ENCODE peak calls at places on chromosome 14, in seven cellular contexts. E is K562, V is Panc1, X is spleen, Y is SK-N-SH, U is GM12878, M is transverse colon. F is an unnamed sample.

GRCh38 chr14:60786905-60787304 is 52.3 kb downstream of the MNAT1 start:
- DNase-seq in E (no peak), V (no peak), X (no peak), Y (no peak), U (no peak), M (no peak), F (no peak)

GRCh38 chr14:51445001-51445390 is 204.9 kb downstream of the TMX1 start:
- DNase-seq in E (no peak), V (no peak), X (no peak), Y (no peak), U (no peak), M (no peak), F (no peak)

GRCh38 chr14:93007225-93007997 is 84.5 kb downstream of the CHGA start:
- DNase-seq in E (no peak), V (no peak), X (no peak), Y (no peak), U (peak), M (peak), F (no peak)

GRCh38 chr14:80456200-80456599 is 244.9 kb upstream of the DIO2 start:
- DNase-seq in E (no peak), V (no peak), X (no peak), Y (no peak), U (no peak), M (no peak), F (no peak)

GRCh38 chr14:30559638-30560071 is 697 bp downstream of the G2E3 start:
- DNase-seq in E (no peak), V (no peak), X (no peak), Y (peak), U (no peak), M (no peak), F (no peak)

GRCh38 chr14:21525571-21525970 is 575 bp downstream of the SALL2 start:
- DNase-seq in E (peak), V (no peak), X (no peak), Y (peak), U (no peak), M (no peak), F (no peak)

GRCh38 chr14:79862045-79862444 is 349.3 kb downstream of the DIO2 start:
- DNase-seq in E (no peak), V (no peak), X (no peak), Y (no peak), U (no peak), M (no peak), F (no peak)

GRCh38 chr14:101833045-101833444 is 71.5 kb downstream of the PPP2R5C start:
- DNase-seq in E (no peak), V (no peak), X (no peak), Y (no peak), U (no peak), M (no peak), F (no peak)

GRCh38 chr14:64762044-64763034 is 58.1 kb downstream of the PLEKHG3 start:
- DNase-seq in E (peak), V (no peak), X (peak), Y (peak), U (no peak), M (peak), F (peak)

GRCh38 chr14:44901696-44902095 is 60.1 kb downstream of the KLHL28 start:
- DNase-seq in E (no peak), V (no peak), X (no peak), Y (no peak), U (no peak), M (no peak), F (no peak)

GRCh38 chr14:104366931-104367810 is 212.4 kb upstream of the C14orf180 start:
- DNase-seq in E (no peak), V (no peak), X (no peak), Y (no peak), U (no peak), M (no peak), F (no peak)

GRCh38 chr14:90696728-90697127 is 119.5 kb downstream of the TTC7B start:
- DNase-seq in E (no peak), V (no peak), X (no peak), Y (no peak), U (no peak), M (no peak), F (no peak)

GRCh38 chr14:69518341-69519101 is 34.0 kb downstream of the PLEKHD1 start:
- DNase-seq in E (no peak), V (no peak), X (no peak), Y (no peak), U (no peak), M (no peak), F (no peak)

GRCh38 chr14:58866386-58866785 is 228.6 kb downstream of the DACT1 start:
- DNase-seq in E (no peak), V (no peak), X (no peak), Y (no peak), U (no peak), M (no peak), F (no peak)

GRCh38 chr14:44035707-44036106 is 471.4 kb downstream of the FSCB start:
- DNase-seq in E (no peak), V (no peak), X (no peak), Y (no peak), U (no peak), M (no peak), F (no peak)

GRCh38 chr14:70192915-70193314 is 4.2 kb upstream of the SLC8A3 start:
- DNase-seq in E (no peak), V (no peak), X (no peak), Y (peak), U (no peak), M (no peak), F (no peak)

GRCh38 chr14:94173471-94173884 is 644 bp upstream of the PPP4R4 start:
- DNase-seq in E (no peak), V (no peak), X (peak), Y (no peak), U (no peak), M (peak), F (peak)

GRCh38 chr14:69246331-69246730 is 13.6 kb upstream of the GALNT16 start:
- DNase-seq in E (no peak), V (no peak), X (no peak), Y (no peak), U (no peak), M (no peak), F (no peak)

GRCh38 chr14:61458766-61459165 is 137.4 kb downstream of the PRKCH start:
- DNase-seq in E (no peak), V (no peak), X (no peak), Y (no peak), U (no peak), M (no peak), F (no peak)

GRCh38 chr14:41868396-41868795 is 261.7 kb downstream of the LRFN5 start:
- DNase-seq in E (no peak), V (no peak), X (no peak), Y (no peak), U (no peak), M (no peak), F (no peak)

GRCh38 chr14:98855926-98856325 is 416.1 kb downstream of the BCL11B start:
- DNase-seq in E (no peak), V (no peak), X (no peak), Y (no peak), U (no peak), M (no peak), F (no peak)

GRCh38 chr14:79493081-79493652 is 718.1 kb downstream of the DIO2 start:
- DNase-seq in E (no peak), V (no peak), X (no peak), Y (no peak), U (no peak), M (no peak), F (no peak)

GRCh38 chr14:92531151-92531873 is 17.7 kb downstream of the RIN3 start:
- DNase-seq in E (no peak), V (no peak), X (peak), Y (no peak), U (no peak), M (no peak), F (no peak)

GRCh38 chr14:96206461-96206860 is 1.8 kb downstream of the BDKRB2 start:
- DNase-seq in E (no peak), V (no peak), X (no peak), Y (no peak), U (no peak), M (peak), F (peak)

GRCh38 chr14:38053684-38054083 is 154.0 kb upstream of the SSTR1 start:
- DNase-seq in E (no peak), V (no peak), X (no peak), Y (no peak), U (no peak), M (no peak), F (no peak)

GRCh38 chr14:74634481-74634880 is 22.4 kb upstream of the LTBP2 start:
- DNase-seq in E (no peak), V (no peak), X (peak), Y (no peak), U (no peak), M (no peak), F (no peak)

GRCh38 chr14:44778562-44778961 is 183.2 kb downstream of the KLHL28 start:
- DNase-seq in E (no peak), V (no peak), X (no peak), Y (no peak), U (no peak), M (no peak), F (no peak)

GRCh38 chr14:71812693-71813092 is 119.5 kb upstream of the RGS6 start:
- DNase-seq in E (no peak), V (no peak), X (no peak), Y (no peak), U (no peak), M (no peak), F (no peak)

GRCh38 chr14:101810897-101811620 is 49.5 kb downstream of the PPP2R5C start:
- DNase-seq in E (no peak), V (no peak), X (no peak), Y (no peak), U (no peak), M (no peak), F (no peak)

GRCh38 chr14:32217301-32217700 is 14.2 kb upstream of the RNU6-8 start:
- DNase-seq in E (no peak), V (no peak), X (no peak), Y (peak), U (no peak), M (no peak), F (no peak)

GRCh38 chr14:79483472-79483871 is 727.8 kb downstream of the DIO2 start:
- DNase-seq in E (no peak), V (no peak), X (no peak), Y (no peak), U (no peak), M (no peak), F (no peak)

GRCh38 chr14:71431169-71431525 is 501.1 kb upstream of the RGS6 start:
- DNase-seq in E (no peak), V (no peak), X (no peak), Y (no peak), U (no peak), M (no peak), F (no peak)

GRCh38 chr14:93950948-93951668 is 24.0 kb downstream of the FAM181A start:
- DNase-seq in E (no peak), V (no peak), X (no peak), Y (no peak), U (no peak), M (no peak), F (no peak)

GRCh38 chr14:89504602-89505320 is 87.7 kb upstream of the FOXN3 start:
- DNase-seq in E (no peak), V (no peak), X (peak), Y (no peak), U (peak), M (no peak), F (no peak)

GRCh38 chr14:80959448-80960006 is 4.1 kb downstream of the TSHR start:
- DNase-seq in E (no peak), V (no peak), X (no peak), Y (no peak), U (peak), M (peak), F (no peak)

GRCh38 chr14:94213021-94213420 is 38.9 kb downstream of the PPP4R4 start:
- DNase-seq in E (no peak), V (no peak), X (no peak), Y (no peak), U (no peak), M (no peak), F (no peak)

GRCh38 chr14:52190532-52190931 is 77.0 kb upstream of the PTGDR start:
- DNase-seq in E (no peak), V (no peak), X (no peak), Y (no peak), U (no peak), M (no peak), F (no peak)

GRCh38 chr14:88488081-88488480 is 66.7 kb downstream of the PTPN21 start:
- DNase-seq in E (no peak), V (no peak), X (no peak), Y (no peak), U (no peak), M (no peak), F (peak)

GRCh38 chr14:24179294-24179960 is 7.5 kb downstream of the REC8 start:
- DNase-seq in E (no peak), V (no peak), X (peak), Y (no peak), U (no peak), M (no peak), F (no peak)
- TF ChIP-seq POLR2AphosphoS5 in E (no peak), V (no peak), X (peak), Y (no peak), U (peak), M (no peak), F (no peak)

DNA sequence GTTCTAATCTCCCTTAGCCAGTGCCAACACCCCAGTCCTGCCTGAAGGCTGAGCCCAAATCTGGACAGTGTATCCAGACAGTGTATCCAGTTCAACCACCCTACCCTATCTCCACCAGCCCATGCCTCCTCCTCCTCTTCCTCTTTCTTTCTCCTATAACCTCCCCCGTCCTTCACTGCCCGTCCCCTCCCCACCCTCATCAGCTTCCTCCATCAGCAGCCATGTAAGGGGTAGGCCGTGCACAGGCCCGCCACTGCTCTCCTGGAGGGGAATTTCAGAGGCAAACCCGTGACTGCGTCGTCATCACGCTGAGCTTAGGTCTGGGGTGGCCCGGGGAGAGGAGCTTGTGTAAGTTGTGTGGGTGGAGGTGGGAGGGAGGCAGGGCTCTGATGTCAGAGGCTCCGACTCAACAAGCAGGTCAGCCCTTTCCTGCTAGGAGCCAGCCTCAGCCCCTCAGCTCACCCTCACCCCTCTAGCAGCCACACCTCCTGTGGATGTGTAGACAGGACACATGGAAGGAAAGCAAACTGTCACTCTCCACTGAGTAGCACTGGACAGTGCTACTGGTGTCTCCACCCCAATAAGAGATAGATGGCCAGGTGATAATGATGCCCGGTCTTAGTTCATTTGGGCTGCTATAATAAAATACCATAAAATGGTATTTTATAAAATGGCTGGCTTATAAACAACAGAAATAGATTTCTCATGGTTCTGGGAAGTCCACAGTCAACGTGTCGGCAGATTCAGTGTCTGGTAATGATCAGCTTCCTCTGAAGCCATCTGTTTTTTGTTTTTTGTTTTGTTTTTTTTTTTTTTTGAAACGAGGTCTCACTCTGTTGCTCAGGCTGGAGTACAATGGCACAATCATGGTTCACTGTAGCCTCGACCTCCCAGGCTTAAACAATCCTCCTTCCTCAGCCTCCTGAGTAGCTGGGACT is 50.4 kb downstream of the IRF2BPL start:
- DNase-seq in E (peak), V (no peak), X (peak), Y (peak), U (peak), M (peak), F (no peak)
- TF ChIP-seq POLR2AphosphoS5 in E (no peak), V (no peak), X (peak), Y (no peak), U (peak), M (no peak), F (no peak)

GRCh38 chr14:33879684-33880286 is 71.1 kb downstream of the EGLN3 start:
- DNase-seq in E (no peak), V (no peak), X (no peak), Y (no peak), U (no peak), M (no peak), F (no peak)
- TF ChIP-seq POLR2AphosphoS5 in E (no peak), V (no peak), X (no peak), Y (no peak), U (no peak), M (no peak), F (no peak)

DNA sequence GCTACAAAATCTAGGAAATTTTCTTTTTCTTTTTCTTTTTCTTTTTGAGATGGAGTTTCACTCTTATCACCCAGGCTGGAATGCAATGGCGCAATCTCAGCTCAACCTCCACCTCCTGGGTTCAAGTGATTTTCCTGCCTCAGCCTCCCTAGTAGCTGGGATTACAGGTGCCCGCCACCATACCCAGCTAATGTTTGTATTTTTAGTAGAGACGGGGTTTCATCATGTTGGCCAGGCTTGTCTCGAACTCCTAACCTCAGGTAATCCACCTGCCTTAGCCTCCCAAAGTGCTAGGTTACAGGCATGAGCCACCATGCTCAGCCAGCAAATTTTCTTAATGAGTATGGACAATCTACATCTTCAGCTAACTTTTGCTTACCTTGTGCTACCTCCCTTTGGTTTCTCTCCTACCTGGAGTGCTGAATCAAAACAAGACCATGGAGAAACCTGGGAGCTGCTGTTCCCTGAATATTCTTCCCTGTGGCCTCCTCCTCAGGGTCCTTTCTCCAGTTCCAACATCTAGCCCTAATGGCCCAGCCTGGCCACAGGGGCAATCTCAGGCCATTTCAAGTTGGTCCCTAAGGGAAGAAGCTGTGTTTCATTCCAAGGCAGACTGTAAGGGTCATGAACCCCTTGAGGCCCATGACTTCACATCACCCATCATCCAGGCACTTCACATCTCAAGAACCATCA is 74.6 kb upstream of the EGLN3 start:
- DNase-seq in E (no peak), V (no peak), X (no peak), Y (no peak), U (no peak), M (no peak), F (no peak)
- TF ChIP-seq POLR2AphosphoS5 in E (no peak), V (no peak), X (no peak), Y (no peak), U (no peak), M (no peak), F (no peak)

GRCh38 chr14:23364164-23364571 is 804 bp downstream of the EFS start:
- DNase-seq in E (peak), V (no peak), X (peak), Y (peak), U (no peak), M (no peak), F (peak)
- TF ChIP-seq POLR2AphosphoS5 in E (no peak), V (no peak), X (no peak), Y (no peak), U (no peak), M (no peak), F (peak)

GRCh38 chr14:76423534-76423933 is 47.6 kb downstream of the ESRRB start:
- DNase-seq in E (no peak), V (no peak), X (no peak), Y (no peak), U (no peak), M (no peak), F (no peak)
- TF ChIP-seq POLR2AphosphoS5 in E (no peak), V (no peak), X (no peak), Y (no peak), U (no peak), M (no peak), F (no peak)

DNA sequence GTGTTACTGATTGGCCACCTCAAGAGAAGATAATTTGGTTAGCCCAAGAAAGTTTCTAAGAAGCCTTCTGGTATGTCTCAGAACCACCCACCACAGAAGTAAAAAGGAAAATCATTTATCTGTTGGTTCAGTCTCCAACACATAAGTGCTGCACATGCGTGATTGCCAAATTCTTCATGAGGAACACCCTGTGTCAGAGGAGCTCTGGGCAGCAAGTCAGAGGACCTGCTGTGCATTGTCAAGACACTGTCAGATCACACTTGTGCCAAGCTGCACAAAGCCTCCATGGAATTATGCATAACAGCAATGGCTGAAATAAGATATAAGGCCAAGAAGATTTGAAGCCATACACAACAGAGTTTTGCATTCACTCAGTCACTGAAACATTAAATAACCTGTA is 1304.7 kb upstream of the FLRT2 start:
- DNase-seq in E (no peak), V (no peak), X (no peak), Y (no peak), U (no peak), M (peak), F (no peak)
- TF ChIP-seq POLR2AphosphoS5 in E (no peak), V (no peak), X (no peak), Y (no peak), U (no peak), M (peak), F (peak)

DNA sequence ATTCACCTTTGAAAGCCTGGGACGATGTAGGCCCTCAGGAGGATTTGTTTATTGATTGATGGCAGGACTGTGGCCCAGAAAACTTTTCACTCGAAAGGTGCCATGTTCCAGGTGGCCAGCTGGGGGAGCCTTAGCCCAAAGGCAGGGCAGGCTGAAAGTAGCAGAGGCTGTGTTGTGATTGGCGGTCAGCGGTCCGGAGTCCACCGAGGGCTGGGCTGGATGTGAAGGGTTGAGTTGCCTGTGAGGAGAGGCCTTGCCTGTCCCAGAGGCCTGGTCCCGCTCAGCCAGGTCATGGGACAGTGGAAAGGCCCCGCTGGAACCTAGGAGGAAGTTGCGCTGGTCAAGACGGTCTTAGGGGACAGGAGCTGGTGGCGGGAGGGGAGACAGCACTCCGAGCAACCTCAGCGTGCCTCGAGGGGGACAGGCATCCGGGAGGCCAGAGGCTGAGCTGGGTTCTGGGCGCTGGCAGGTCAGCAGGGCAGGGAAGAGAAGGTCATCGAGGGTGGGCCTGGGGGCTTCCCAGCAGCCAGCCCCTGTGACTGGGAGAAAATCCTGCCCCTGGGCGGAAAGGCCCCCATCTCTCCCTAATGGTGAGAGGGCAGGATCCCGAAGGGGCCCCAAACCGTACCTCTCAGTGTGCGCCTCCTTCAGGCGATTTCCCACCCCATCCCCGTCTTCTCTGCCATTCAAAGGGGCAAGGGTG is 26.3 kb downstream of the CMA1 start:
- DNase-seq in E (peak), V (peak), X (peak), Y (peak), U (peak), M (peak), F (no peak)
- TF ChIP-seq POLR2AphosphoS5 in E (no peak), V (no peak), X (no peak), Y (no peak), U (no peak), M (no peak), F (no peak)

GRCh38 chr14:100239200-100239839 is 376 bp downstream of the YY1 start:
- DNase-seq in E (peak), V (no peak), X (peak), Y (no peak), U (no peak), M (peak), F (no peak)
- TF ChIP-seq POLR2AphosphoS5 in E (no peak), V (no peak), X (no peak), Y (no peak), U (peak), M (no peak), F (no peak)

F was measured in prostate gland.